ENCODE peak calls at places on chromosomes 7 and 10, in seven cellular contexts. W, S, L, J, B, G and R are unnamed samples.

GRCh38 chr7:123054357-123055133 is 59.0 kb upstream of the TAS2R16 start:
- DNase-seq in S (no peak), L (no peak), B (no peak), G (no peak), J (no peak), W (no peak), R (no peak)

GRCh38 chr10:42875792-42876191 is 93.2 kb downstream of the BMS1 start:
- DNase-seq in L (peak; percentile 42), B (no peak), W (no peak), G (no peak), J (no peak), S (no peak), R (no peak)

GRCh38 chr10:62261666-62262065 is 7.0 kb downstream of the RTKN2 start:
- DNase-seq in W (no peak), B (no peak), G (no peak), S (peak; percentile 8), L (no peak), J (no peak), R (no peak)

GRCh38 chr7:140889645-140890044 is 35.1 kb downstream of the BRAF start:
- DNase-seq in B (no peak), S (no peak), W (no peak), L (no peak), G (no peak), J (no peak), R (no peak)

GRCh38 chr10:15843705-15844104 is 16.6 kb downstream of the MINDY3 start:
- DNase-seq in J (no peak), B (no peak), G (no peak), S (no peak), L (no peak), W (no peak), R (no peak)

GRCh38 chr10:123649672-123650071 is 16.5 kb upstream of the GPR26 start:
- DNase-seq in S (no peak), G (no peak), J (no peak), B (no peak), L (no peak), W (no peak), R (no peak)

GRCh38 chr10:75018873-75019272 is 92.6 kb upstream of the SAMD8 start:
- DNase-seq in W (no peak), J (no peak), B (no peak), G (peak; percentile 80), L (no peak), S (no peak), R (no peak)

GRCh38 chr10:20215547-20216152 is 399.4 kb downstream of the PLXDC2 start:
- DNase-seq in L (no peak), B (no peak), W (no peak), J (no peak), S (no peak), G (no peak), R (no peak)

GRCh38 chr7:28301148-28301641 is 111.1 kb upstream of the CREB5 start:
- DNase-seq in J (no peak), L (peak; percentile 22), G (no peak), S (no peak), W (no peak), B (no peak), R (no peak)

GRCh38 chr7:24916463-24917040 is 63.4 kb downstream of the OSBPL3 start:
- DNase-seq in S (no peak), L (no peak), B (no peak), W (no peak), G (no peak), J (no peak), R (no peak)